ENCODE peak calls at places on chromosomes 13 and 19, in nine cellular contexts. One of them, this sample, is unnamed. For H4K20me1, the result is how much of the 10 kb centered on the place peaks cover.

GRCh38 chr13:91313103-91313502 is 34.4 kb upstream of the MIR17HG start:
- DNase-seq in neural progenitor cell: peak
- DNase-seq in HCT116: no peak
- DNase-seq in hepatocyte: peak
- DNase-seq in OCI-LY7: peak
- DNase-seq in SK-N-SH: peak
- DNase-seq in GM23338: peak
- DNase-seq in MM.1S: peak
- DNase-seq in PC-3: peak
- DNase-seq in this sample: peak

GRCh38 chr19:13835791-13836723 is 40.8 kb downstream of the ZSWIM4 start:
- DNase-seq in neural progenitor cell: no peak
- DNase-seq in hepatocyte: no peak
- DNase-seq in GM23338: no peak
- DNase-seq in MM.1S: no peak
- DNase-seq in SK-N-SH: no peak
- DNase-seq in OCI-LY7: peak
- DNase-seq in HCT116: no peak
- DNase-seq in PC-3: no peak
- DNase-seq in this sample: peak

GRCh38 chr19:39768334-39768733 is 10.3 kb upstream of the LEUTX start:
- DNase-seq in hepatocyte: no peak
- DNase-seq in neural progenitor cell: no peak
- DNase-seq in PC-3: no peak
- DNase-seq in OCI-LY7: no peak
- DNase-seq in SK-N-SH: no peak
- DNase-seq in GM23338: peak
- DNase-seq in HCT116: no peak
- DNase-seq in MM.1S: no peak
- DNase-seq in this sample: no peak

GRCh38 chr19:41871573-41872383 is 5.3 kb upstream of the CD79A start:
- DNase-seq in SK-N-SH: peak
- DNase-seq in OCI-LY7: peak
- DNase-seq in GM23338: peak
- DNase-seq in neural progenitor cell: no peak
- DNase-seq in HCT116: no peak
- DNase-seq in PC-3: no peak
- DNase-seq in hepatocyte: no peak
- DNase-seq in MM.1S: peak
- DNase-seq in this sample: no peak

GRCh38 chr13:101841687-101842086 is 389.2 kb downstream of the ITGBL1 start:
- DNase-seq in GM23338: peak
- DNase-seq in PC-3: no peak
- DNase-seq in HCT116: no peak
- DNase-seq in neural progenitor cell: no peak
- DNase-seq in OCI-LY7: no peak
- DNase-seq in MM.1S: no peak
- DNase-seq in hepatocyte: no peak
- DNase-seq in SK-N-SH: no peak
- DNase-seq in this sample: no peak

GRCh38 chr19:15136234-15136954 is 29.2 kb downstream of the SYDE1 start:
- DNase-seq in HCT116: no peak
- DNase-seq in OCI-LY7: no peak
- DNase-seq in neural progenitor cell: no peak
- DNase-seq in GM23338: no peak
- DNase-seq in MM.1S: no peak
- DNase-seq in PC-3: peak
- DNase-seq in hepatocyte: peak
- DNase-seq in SK-N-SH: no peak
- DNase-seq in this sample: peak

GRCh38 chr13:99847318-99847750 is 124.2 kb downstream of the ZIC5 start:
- DNase-seq in neural progenitor cell: no peak
- DNase-seq in MM.1S: no peak
- DNase-seq in HCT116: no peak
- DNase-seq in OCI-LY7: no peak
- DNase-seq in SK-N-SH: no peak
- DNase-seq in GM23338: no peak
- DNase-seq in PC-3: no peak
- DNase-seq in hepatocyte: no peak
- DNase-seq in this sample: no peak

GRCh38 chr13:108266316-108266936 is 3.1 kb upstream of the TNFSF13B start:
- DNase-seq in MM.1S: no peak
- DNase-seq in hepatocyte: no peak
- DNase-seq in OCI-LY7: no peak
- DNase-seq in GM23338: no peak
- DNase-seq in SK-N-SH: peak
- DNase-seq in neural progenitor cell: no peak
- DNase-seq in PC-3: no peak
- DNase-seq in HCT116: no peak
- DNase-seq in this sample: no peak

GRCh38 chr19:58033741-58034475 is at the start of gene ZSCAN1:
- DNase-seq in neural progenitor cell: peak
- DNase-seq in MM.1S: no peak
- DNase-seq in PC-3: no peak
- DNase-seq in OCI-LY7: no peak
- DNase-seq in SK-N-SH: peak
- DNase-seq in hepatocyte: peak
- DNase-seq in HCT116: no peak
- DNase-seq in GM23338: peak
- DNase-seq in this sample: peak

GRCh38 chr13:34357435-34358232 is 539.7 kb downstream of the RFC3 start:
- DNase-seq in MM.1S: no peak
- DNase-seq in PC-3: peak
- DNase-seq in hepatocyte: no peak
- DNase-seq in GM23338: peak
- DNase-seq in SK-N-SH: no peak
- DNase-seq in HCT116: no peak
- DNase-seq in neural progenitor cell: peak
- DNase-seq in OCI-LY7: no peak
- DNase-seq in this sample: peak

GRCh38 chr13:50788551-50788950 is 54.9 kb downstream of the DLEU7 start:
- DNase-seq in hepatocyte: no peak
- DNase-seq in OCI-LY7: no peak
- DNase-seq in HCT116: no peak
- DNase-seq in neural progenitor cell: no peak
- DNase-seq in SK-N-SH: no peak
- DNase-seq in PC-3: no peak
- DNase-seq in GM23338: no peak
- DNase-seq in MM.1S: no peak
- DNase-seq in this sample: peak

GRCh38 chr19:48588670-48589399 is 17.7 kb upstream of the SPACA4 start:
- DNase-seq in neural progenitor cell: peak
- DNase-seq in SK-N-SH: peak
- DNase-seq in hepatocyte: peak
- DNase-seq in OCI-LY7: peak
- DNase-seq in GM23338: peak
- DNase-seq in MM.1S: peak
- DNase-seq in HCT116: peak
- DNase-seq in PC-3: peak
- DNase-seq in this sample: peak

GRCh38 chr13:45055902-45056648 is 64.2 kb upstream of the GTF2F2 start:
- DNase-seq in neural progenitor cell: peak
- DNase-seq in OCI-LY7: no peak
- DNase-seq in HCT116: peak
- DNase-seq in SK-N-SH: no peak
- DNase-seq in GM23338: no peak
- DNase-seq in PC-3: peak
- DNase-seq in hepatocyte: no peak
- DNase-seq in MM.1S: no peak
- DNase-seq in this sample: peak

GRCh38 chr19:3176715-3177501 is 1.7 kb upstream of the S1PR4 start:
- DNase-seq in OCI-LY7: no peak
- DNase-seq in HCT116: peak
- DNase-seq in PC-3: peak
- DNase-seq in MM.1S: no peak
- DNase-seq in hepatocyte: peak
- DNase-seq in GM23338: no peak
- DNase-seq in neural progenitor cell: no peak
- DNase-seq in SK-N-SH: no peak
- DNase-seq in this sample: peak

GRCh38 chr13:43664700-43665191 is 122.0 kb downstream of the ENOX1 start:
- DNase-seq in hepatocyte: peak
- DNase-seq in OCI-LY7: no peak
- DNase-seq in GM23338: peak
- DNase-seq in MM.1S: peak
- DNase-seq in SK-N-SH: no peak
- DNase-seq in PC-3: peak
- DNase-seq in neural progenitor cell: peak
- DNase-seq in HCT116: no peak
- DNase-seq in this sample: peak

GRCh38 chr19:19491321-19492025 is 23.9 kb downstream of the TSSK6 start:
- DNase-seq in hepatocyte: no peak
- DNase-seq in GM23338: no peak
- DNase-seq in SK-N-SH: no peak
- DNase-seq in MM.1S: no peak
- DNase-seq in PC-3: no peak
- DNase-seq in HCT116: no peak
- DNase-seq in OCI-LY7: no peak
- DNase-seq in neural progenitor cell: no peak
- DNase-seq in this sample: no peak
- H4K20me1 ChIP-seq in hepatocyte: under half
- H4K20me1 ChIP-seq in GM23338: under half
- H4K20me1 ChIP-seq in SK-N-SH: under half
- H4K20me1 ChIP-seq in MM.1S: under half
- H4K20me1 ChIP-seq in PC-3: under half
- H4K20me1 ChIP-seq in HCT116: under half
- H4K20me1 ChIP-seq in OCI-LY7: under half
- H4K20me1 ChIP-seq in neural progenitor cell: under half
- H4K20me1 ChIP-seq in this sample: under half

DNA sequence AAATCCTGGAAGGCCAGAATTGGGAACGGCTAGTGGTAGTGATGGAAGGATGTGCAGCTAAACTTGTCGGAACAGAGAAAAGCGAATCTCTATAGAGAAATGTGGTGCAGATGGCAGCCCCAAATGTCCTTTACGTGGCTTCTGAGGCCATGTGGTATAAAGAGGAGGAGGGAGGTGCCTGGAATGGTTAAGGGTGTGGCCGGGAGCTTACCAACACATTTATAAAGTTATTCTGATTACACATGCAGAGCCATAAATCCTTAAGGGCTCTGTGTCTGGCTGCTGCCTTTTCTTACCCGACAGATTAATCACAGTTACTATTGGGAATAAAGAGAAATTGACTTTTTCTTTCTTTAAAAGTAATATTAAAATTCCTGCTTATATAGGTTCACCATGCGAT is 190.1 kb downstream of the OXGR1 start:
- DNase-seq in GM23338: no peak
- DNase-seq in SK-N-SH: no peak
- DNase-seq in OCI-LY7: no peak
- DNase-seq in HCT116: no peak
- DNase-seq in neural progenitor cell: no peak
- DNase-seq in hepatocyte: no peak
- DNase-seq in PC-3: no peak
- DNase-seq in MM.1S: no peak
- DNase-seq in this sample: no peak
- TF ChIP-seq EZH2phosphoT487 in GM23338: no peak
- TF ChIP-seq EZH2phosphoT487 in SK-N-SH: no peak
- TF ChIP-seq EZH2phosphoT487 in OCI-LY7: no peak
- TF ChIP-seq EZH2phosphoT487 in HCT116: no peak
- TF ChIP-seq EZH2phosphoT487 in neural progenitor cell: no peak
- TF ChIP-seq EZH2phosphoT487 in hepatocyte: no peak
- TF ChIP-seq EZH2phosphoT487 in PC-3: no peak
- TF ChIP-seq EZH2phosphoT487 in MM.1S: no peak
- TF ChIP-seq EZH2phosphoT487 in this sample: no peak

DNA sequence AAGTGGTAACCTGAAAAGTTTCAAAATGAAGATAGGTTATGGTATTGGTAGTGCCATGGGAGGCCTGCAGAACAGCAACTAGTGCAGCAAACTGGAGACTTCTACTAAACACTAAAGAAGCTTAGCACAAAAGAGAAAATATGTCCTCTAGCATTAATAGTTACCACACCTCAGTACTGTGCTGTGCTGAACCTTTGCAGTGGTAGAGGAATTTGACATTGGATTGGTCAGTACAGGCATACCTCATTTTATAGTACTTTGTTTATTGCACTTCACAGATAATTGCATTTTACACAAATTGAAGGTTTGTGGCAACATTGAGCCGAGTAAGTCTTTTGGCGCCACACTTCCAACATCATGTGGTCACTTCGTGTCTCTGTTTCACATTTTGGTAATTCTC is 40.4 kb downstream of the ZMYM2 start:
- DNase-seq in OCI-LY7: no peak
- DNase-seq in PC-3: no peak
- DNase-seq in MM.1S: no peak
- DNase-seq in GM23338: no peak
- DNase-seq in hepatocyte: no peak
- DNase-seq in neural progenitor cell: no peak
- DNase-seq in HCT116: no peak
- DNase-seq in SK-N-SH: no peak
- DNase-seq in this sample: no peak
- H4K20me1 ChIP-seq in OCI-LY7: under half
- H4K20me1 ChIP-seq in PC-3: under half
- H4K20me1 ChIP-seq in MM.1S: under half
- H4K20me1 ChIP-seq in GM23338: under half
- H4K20me1 ChIP-seq in hepatocyte: half or more
- H4K20me1 ChIP-seq in neural progenitor cell: half or more
- H4K20me1 ChIP-seq in HCT116: under half
- H4K20me1 ChIP-seq in SK-N-SH: half or more
- H4K20me1 ChIP-seq in this sample: under half

GRCh38 chr13:59672445-59672844 is 491.3 kb downstream of the DIAPH3 start:
- DNase-seq in neural progenitor cell: no peak
- DNase-seq in GM23338: no peak
- DNase-seq in HCT116: no peak
- DNase-seq in OCI-LY7: no peak
- DNase-seq in SK-N-SH: no peak
- DNase-seq in MM.1S: no peak
- DNase-seq in hepatocyte: no peak
- DNase-seq in PC-3: no peak
- DNase-seq in this sample: no peak

GRCh38 chr13:59677430-59677829 is 486.3 kb downstream of the DIAPH3 start:
- DNase-seq in GM23338: no peak
- DNase-seq in SK-N-SH: no peak
- DNase-seq in MM.1S: no peak
- DNase-seq in neural progenitor cell: no peak
- DNase-seq in OCI-LY7: no peak
- DNase-seq in PC-3: no peak
- DNase-seq in hepatocyte: no peak
- DNase-seq in HCT116: no peak
- DNase-seq in this sample: no peak

GRCh38 chr13:59674616-59675015 is 489.1 kb downstream of the DIAPH3 start:
- DNase-seq in HCT116: no peak
- DNase-seq in MM.1S: no peak
- DNase-seq in neural progenitor cell: no peak
- DNase-seq in PC-3: no peak
- DNase-seq in SK-N-SH: no peak
- DNase-seq in OCI-LY7: no peak
- DNase-seq in GM23338: no peak
- DNase-seq in hepatocyte: no peak
- DNase-seq in this sample: no peak

GRCh38 chr13:59671853-59672252 is 491.9 kb downstream of the DIAPH3 start:
- DNase-seq in MM.1S: no peak
- DNase-seq in OCI-LY7: no peak
- DNase-seq in GM23338: no peak
- DNase-seq in HCT116: no peak
- DNase-seq in SK-N-SH: no peak
- DNase-seq in hepatocyte: no peak
- DNase-seq in PC-3: no peak
- DNase-seq in neural progenitor cell: no peak
- DNase-seq in this sample: no peak

GRCh38 chr13:59673301-59673700 is 490.4 kb downstream of the DIAPH3 start:
- DNase-seq in OCI-LY7: no peak
- DNase-seq in MM.1S: no peak
- DNase-seq in HCT116: no peak
- DNase-seq in neural progenitor cell: peak
- DNase-seq in PC-3: no peak
- DNase-seq in GM23338: no peak
- DNase-seq in hepatocyte: no peak
- DNase-seq in SK-N-SH: no peak
- DNase-seq in this sample: no peak
- TF ChIP-seq EZH2phosphoT487 in OCI-LY7: no peak
- TF ChIP-seq EZH2phosphoT487 in MM.1S: no peak
- TF ChIP-seq EZH2phosphoT487 in HCT116: no peak
- TF ChIP-seq EZH2phosphoT487 in neural progenitor cell: no peak
- TF ChIP-seq EZH2phosphoT487 in PC-3: no peak
- TF ChIP-seq EZH2phosphoT487 in GM23338: no peak
- TF ChIP-seq EZH2phosphoT487 in hepatocyte: no peak
- TF ChIP-seq EZH2phosphoT487 in SK-N-SH: no peak
- TF ChIP-seq EZH2phosphoT487 in this sample: no peak

This sample was measured in GM23248.